ENCODE peak calls at places on chromosomes 12 and 14, in ten cellular contexts. R is fibroblast of pulmonary artery, D is WTC11, M is AG09309, B is GM13976, Z is endothelial cell, E is left ventricle myocardium inferior, C is heart left ventricle, S is GM12864, L is WERI-Rb-1. Q is an unnamed sample.

GRCh38 chr14:51398898-51399297 is 158.9 kb downstream of the TMX1 start:
- DNase-seq in R (peak; percentile 81), D (no peak), M (peak; percentile 56), B (no peak), Z (no peak), E (no peak), C (peak; percentile 36), S (no peak), L (no peak), Q (no peak)

GRCh38 chr12:54251667-54252284 is 28.1 kb downstream of the CBX5 start:
- DNase-seq in R (peak; percentile 74), D (no peak), M (no peak), B (peak; percentile 70), Z (no peak), E (no peak), C (no peak), S (no peak), L (no peak), Q (peak; percentile 64)

GRCh38 chr12:27179399-27180214 is 64.5 kb upstream of the STK38L start:
- DNase-seq in R (peak; percentile 95), D (no peak), M (no peak), B (peak; percentile 53), Z (no peak), E (no peak), C (no peak), S (peak; percentile 89), L (no peak), Q (peak; percentile 60)

GRCh38 chr12:57837779-57838562 is 8.6 kb downstream of the CTDSP2 start:
- DNase-seq in R (peak; percentile 79), D (peak; percentile 25), M (no peak), B (no peak), Z (no peak), E (peak; percentile 43), C (peak; percentile 73), S (no peak), L (no peak), Q (no peak)

GRCh38 chr12:34300376-34301250 is 278.3 kb downstream of the ALG10 start:
- DNase-seq in R (no peak), D (no peak), M (no peak), B (no peak), Z (no peak), E (no peak), C (no peak), S (no peak), L (no peak), Q (no peak)

GRCh38 chr12:42979746-42980145 is 390.2 kb upstream of the PRICKLE1 start:
- DNase-seq in R (no peak), D (no peak), M (no peak), B (no peak), Z (no peak), E (no peak), C (no peak), S (no peak), L (no peak), Q (no peak)

GRCh38 chr14:61322011-61322798 is 826 bp downstream of the PRKCH start:
- DNase-seq in R (no peak), D (peak; percentile 27), M (no peak), B (peak; percentile 46), Z (no peak), E (peak; percentile 55), C (peak; percentile 55), S (no peak), L (no peak), Q (no peak)

GRCh38 chr12:131864469-131864868 is 30.0 kb upstream of the ULK1 start:
- DNase-seq in R (no peak), D (no peak), M (no peak), B (no peak), Z (no peak), E (no peak), C (no peak), S (no peak), L (no peak), Q (peak; percentile 7)

GRCh38 chr12:56205445-56205844 is 16.2 kb upstream of the SMARCC2 start:
- DNase-seq in R (no peak), D (no peak), M (no peak), B (no peak), Z (no peak), E (no peak), C (no peak), S (no peak), L (no peak), Q (no peak)

GRCh38 chr12:53990311-53991076 is 5.5 kb downstream of the HOXC10 start:
- DNase-seq in R (no peak), D (no peak), M (no peak), B (no peak), Z (no peak), E (no peak), C (no peak), S (no peak), L (no peak), Q (no peak)

GRCh38 chr12:31471061-31471460 is 119.9 kb downstream of the DENND5B start:
- DNase-seq in R (no peak), D (no peak), M (no peak), B (no peak), Z (no peak), E (no peak), C (no peak), S (no peak), L (no peak), Q (no peak)

GRCh38 chr14:52023518-52023917 is 34.2 kb downstream of the RTRAF start:
- DNase-seq in R (peak; percentile 86), D (no peak), M (no peak), B (no peak), Z (no peak), E (no peak), C (no peak), S (no peak), L (no peak), Q (no peak)

GRCh38 chr14:22813145-22813544 is 2.1 kb downstream of the SLC7A7 start:
- DNase-seq in R (no peak), D (no peak), M (no peak), B (no peak), Z (no peak), E (no peak), C (no peak), S (no peak), L (no peak), Q (no peak)

GRCh38 chr14:22814945-22815713 is at the start of gene SLC7A7:
- DNase-seq in R (peak; percentile 56), D (no peak), M (no peak), B (no peak), Z (no peak), E (no peak), C (no peak), S (no peak), L (no peak), Q (no peak)

GRCh38 chr14:22814373-22814772 is 862 bp downstream of the SLC7A7 start:
- DNase-seq in R (no peak), D (no peak), M (no peak), B (no peak), Z (no peak), E (no peak), C (no peak), S (no peak), L (no peak), Q (no peak)

GRCh38 chr14:22811752-22812151 is 3.5 kb downstream of the SLC7A7 start:
- DNase-seq in R (peak; percentile 26), D (no peak), M (no peak), B (no peak), Z (no peak), E (no peak), C (no peak), S (no peak), L (no peak), Q (peak; percentile 32)

GRCh38 chr14:22812744-22813143 is 2.5 kb downstream of the SLC7A7 start:
- DNase-seq in R (no peak), D (peak; percentile 43), M (no peak), B (no peak), Z (no peak), E (no peak), C (no peak), S (no peak), L (no peak), Q (no peak)
- TF ChIP-seq CTCF in R (no peak), D (no peak), M (no peak), B (no peak), Z (no peak), E (no peak), C (no peak), S (peak; percentile 9), L (no peak), Q (no peak)

GRCh38 chr12:120649442-120650248 is 9.2 kb downstream of the CABP1 start:
- DNase-seq in R (no peak), D (peak; percentile 28), M (no peak), B (no peak), Z (no peak), E (peak; percentile 36), C (no peak), S (no peak), L (peak; percentile 60), Q (no peak)
- TF ChIP-seq CTCF in R (no peak), D (no peak), M (no peak), B (no peak), Z (peak; percentile 16), E (peak; percentile 10), C (no peak), S (no peak), L (no peak), Q (peak; percentile 17)

DNA sequence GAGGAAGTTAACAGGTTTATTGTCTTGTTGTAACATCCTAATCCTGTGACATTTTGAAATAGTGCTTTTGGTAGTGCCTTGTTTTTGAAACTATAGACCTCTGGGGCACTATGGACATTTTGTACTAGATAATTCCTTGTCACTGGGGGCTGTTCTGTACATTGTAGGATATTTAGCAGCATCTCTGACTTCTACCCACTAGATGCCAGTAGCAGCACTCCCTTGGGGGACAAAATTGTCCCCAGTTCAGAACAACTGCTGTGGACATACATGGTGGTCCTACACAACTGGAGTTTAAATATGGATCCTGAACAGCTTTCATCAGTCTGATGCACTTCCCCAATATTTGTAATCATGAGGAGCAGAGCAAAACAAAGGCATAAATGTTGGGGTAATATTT is 264.7 kb downstream of the RAD51B start:
- DNase-seq in R (peak; percentile 68), D (no peak), M (no peak), B (no peak), Z (no peak), E (no peak), C (no peak), S (no peak), L (no peak), Q (no peak)
- TF ChIP-seq CTCF in R (peak; percentile 38), D (no peak), M (peak; percentile 43), B (no peak), Z (no peak), E (peak; percentile 15), C (no peak), S (peak; percentile 22), L (peak; percentile 23), Q (peak; percentile 13)

DNA sequence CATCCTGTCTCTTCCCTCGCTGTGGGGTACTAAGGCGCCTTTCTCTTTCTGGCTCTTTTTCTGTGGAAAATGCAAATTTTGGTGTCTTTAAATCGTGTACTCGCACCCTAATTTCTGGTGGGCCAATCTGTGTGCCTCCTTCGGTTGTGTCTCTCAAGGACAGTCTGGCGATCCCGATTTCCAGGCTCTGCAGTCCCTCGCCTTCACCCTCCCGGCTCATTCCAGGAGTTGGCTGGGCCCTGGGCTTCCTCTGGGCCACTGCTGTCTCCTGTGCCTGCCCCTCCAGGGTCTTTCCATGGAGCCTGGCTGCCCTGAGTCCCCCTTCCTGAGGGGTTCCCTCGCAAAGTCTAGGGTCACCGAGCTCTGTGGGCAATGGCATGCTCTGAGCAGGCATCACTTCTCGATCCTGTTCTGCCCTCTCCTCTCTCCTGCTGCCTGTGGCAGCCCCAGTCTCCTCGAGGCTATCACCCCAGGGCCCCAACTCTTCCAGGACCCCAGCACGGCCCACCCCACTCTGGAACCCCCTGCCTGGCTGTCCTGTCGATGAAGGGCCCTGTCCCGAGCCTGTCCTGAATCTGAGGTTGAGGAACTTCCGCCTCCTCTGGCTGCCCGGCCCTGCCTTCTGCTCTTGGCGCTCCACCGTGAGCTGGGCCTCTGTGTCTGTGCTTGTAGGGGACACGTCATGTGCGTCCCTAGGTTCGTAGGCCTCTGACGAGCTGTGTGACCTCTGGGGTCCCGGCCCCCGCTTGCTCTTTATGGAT is 24.1 kb downstream of the AHNAK2 start:
- DNase-seq in R (no peak), D (no peak), M (no peak), B (no peak), Z (no peak), E (peak; percentile 8), C (no peak), S (no peak), L (peak; percentile 5), Q (no peak)
- TF ChIP-seq CTCF in R (no peak), D (no peak), M (no peak), B (no peak), Z (no peak), E (no peak), C (no peak), S (no peak), L (no peak), Q (no peak)

Q was measured in GM13977.